ENCODE peak calls at places on chromosomes 7 and 10, in nine cellular contexts. C is CD8-positive, alpha-beta T cell; G is mesenchymal stem cell; R is MM.1S; T is right cardiac atrium; X is K562; I is uterus; N is body of pancreas; W is ovary. Z is an unnamed sample.

GRCh38 chr7:149616898-149617297 is 119.3 kb upstream of the ZNF746 start:
- DNase-seq in N (no peak), X (no peak), I (no peak), W (no peak), T (peak), R (no peak), C (no peak), G (no peak), Z (no peak)

GRCh38 chr7:47259682-47260081 is 322.2 kb downstream of the TNS3 start:
- DNase-seq in G (no peak), T (no peak), N (no peak), I (no peak), R (no peak), C (no peak), X (no peak), W (no peak), Z (no peak)

GRCh38 chr10:30387646-30388243 is 38.7 kb upstream of the MTPAP start:
- DNase-seq in W (no peak), R (no peak), T (no peak), X (no peak), C (no peak), G (no peak), I (no peak), N (no peak), Z (no peak)

GRCh38 chr7:21946228-21946709 is 570 bp upstream of the CDCA7L start:
- DNase-seq in G (no peak), I (no peak), W (no peak), X (peak), T (no peak), C (no peak), N (no peak), R (no peak), Z (no peak)

GRCh38 chr7:143408686-143409551 is at the start of gene EPHA1:
- DNase-seq in G (no peak), N (peak), T (no peak), X (peak), C (peak), W (no peak), I (no peak), R (peak), Z (no peak)

GRCh38 chr10:103197177-103197576 is 4.1 kb upstream of the NT5C2 start:
- DNase-seq in I (peak), W (no peak), N (peak), T (peak), X (peak), R (peak), G (peak), C (no peak), Z (peak)

GRCh38 chr10:131499566-131499965 is 188.0 kb upstream of the TCERG1L start:
- DNase-seq in R (no peak), W (no peak), X (no peak), I (no peak), T (no peak), C (no peak), G (no peak), N (no peak), Z (no peak)

GRCh38 chr10:123149568-123150228 is 1.8 kb downstream of the HMX2 start:
- DNase-seq in X (no peak), N (peak), G (peak), I (no peak), T (peak), R (no peak), C (no peak), W (no peak), Z (no peak)

GRCh38 chr10:120950103-120950561 is 99.0 kb downstream of the WDR11 start:
- DNase-seq in N (no peak), T (peak), R (no peak), I (no peak), X (no peak), W (no peak), G (peak), C (no peak), Z (no peak)

GRCh38 chr10:24465124-24465874 is 256.4 kb downstream of the KIAA1217 start:
- DNase-seq in G (peak), X (no peak), I (no peak), T (no peak), C (no peak), W (no peak), N (peak), R (no peak), Z (no peak)

GRCh38 chr7:51802698-51803097 is 486.1 kb upstream of the COBL start:
- DNase-seq in X (no peak), I (no peak), T (no peak), W (no peak), R (no peak), G (no peak), N (no peak), C (no peak), Z (no peak)

GRCh38 chr7:24378871-24379608 is 95.0 kb downstream of the NPY start:
- DNase-seq in W (no peak), T (no peak), N (peak), R (no peak), C (no peak), I (no peak), X (no peak), G (peak), Z (no peak)

GRCh38 chr10:1643161-1643910 is 94.0 kb downstream of the ADARB2 start:
- DNase-seq in N (no peak), G (no peak), W (no peak), T (peak), I (no peak), R (peak), C (no peak), X (peak), Z (no peak)

GRCh38 chr10:69458426-69459100 is 7.3 kb downstream of the TSPAN15 start:
- DNase-seq in W (no peak), T (peak), C (no peak), I (peak), X (no peak), G (no peak), N (peak), R (no peak), Z (peak)

GRCh38 chr7:45708046-45708950 is 134.1 kb downstream of the ADCY1 start:
- DNase-seq in T (peak), I (no peak), R (no peak), W (no peak), G (no peak), C (peak), X (no peak), N (no peak), Z (no peak)

GRCh38 chr7:28116034-28116433 is 64.6 kb downstream of the JAZF1 start:
- DNase-seq in G (no peak), X (no peak), N (no peak), C (no peak), R (no peak), I (no peak), T (no peak), W (no peak), Z (no peak)

GRCh38 chr10:7157091-7157490 is 253.7 kb downstream of the SFMBT2 start:
- DNase-seq in C (no peak), N (no peak), X (no peak), W (no peak), R (no peak), I (no peak), T (no peak), G (no peak), Z (no peak)

GRCh38 chr7:127588697-127589482 is 679 bp downstream of the ARF5 start:
- DNase-seq in W (peak), R (peak), X (peak), N (peak), I (peak), T (peak), G (peak), C (no peak), Z (peak)

GRCh38 chr7:33722383-33723096 is 182.8 kb upstream of the BMPER start:
- DNase-seq in R (no peak), I (no peak), X (no peak), N (no peak), C (no peak), T (no peak), W (no peak), G (peak), Z (no peak)

GRCh38 chr10:71285180-71285545 is 33.9 kb upstream of the SLC29A3 start:
- DNase-seq in X (peak), G (peak), N (peak), W (peak), T (peak), I (no peak), R (peak), C (no peak), Z (no peak)

GRCh38 chr10:104406715-104407517 is 53.3 kb downstream of the CFAP58 start:
- DNase-seq in W (no peak), G (peak), R (no peak), I (no peak), N (no peak), T (no peak), C (no peak), X (no peak), Z (no peak)

GRCh38 chr7:52114509-52114908 is 797.9 kb upstream of the COBL start:
- DNase-seq in W (no peak), R (no peak), X (no peak), I (no peak), N (no peak), G (no peak), T (no peak), C (no peak), Z (no peak)

GRCh38 chr10:77082601-77083252 is 554.9 kb downstream of the KCNMA1 start:
- DNase-seq in X (no peak), I (no peak), T (no peak), G (no peak), N (no peak), R (no peak), C (no peak), W (no peak), Z (no peak)

DNA sequence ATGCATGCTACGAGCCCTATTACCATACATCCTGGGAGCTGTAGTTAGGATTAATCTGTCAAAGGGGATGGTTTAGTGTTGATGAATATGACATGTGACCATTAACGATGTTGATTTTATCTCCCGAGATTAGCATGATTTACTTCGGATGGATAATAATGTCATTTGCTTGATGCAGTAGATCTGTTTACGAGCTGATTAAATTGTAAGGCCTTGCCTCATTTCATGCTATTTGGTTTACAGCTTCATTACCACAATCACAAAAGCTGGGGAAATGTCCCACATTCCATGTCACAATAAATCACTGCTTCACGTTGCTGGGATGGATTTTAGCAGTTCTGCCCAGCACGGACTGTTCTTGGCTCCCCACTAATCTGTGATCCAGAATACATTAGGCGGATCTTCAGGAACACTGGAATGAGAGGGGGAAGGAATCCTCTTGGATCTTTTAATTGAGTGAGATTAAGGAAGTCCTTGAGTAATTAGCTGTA is 22.3 kb downstream of the ZNF503 start:
- DNase-seq in C (no peak), I (peak), G (peak), R (no peak), X (no peak), T (no peak), N (no peak), W (no peak), Z (no peak)
- H3K27ac ChIP-seq in C (no peak), I (peak), G (no peak), R (no peak), X (no peak), T (no peak), N (no peak), W (no peak), Z (no peak)

GRCh38 chr10:91409069-91409868 is 875 bp upstream of the HECTD2 start:
- DNase-seq in W (peak), X (peak), G (peak), R (peak), N (peak), I (peak), C (no peak), T (peak), Z (peak)
- H3K27ac ChIP-seq in W (peak), X (peak), G (peak), R (peak), N (peak), I (peak), C (peak), T (peak), Z (peak)

DNA sequence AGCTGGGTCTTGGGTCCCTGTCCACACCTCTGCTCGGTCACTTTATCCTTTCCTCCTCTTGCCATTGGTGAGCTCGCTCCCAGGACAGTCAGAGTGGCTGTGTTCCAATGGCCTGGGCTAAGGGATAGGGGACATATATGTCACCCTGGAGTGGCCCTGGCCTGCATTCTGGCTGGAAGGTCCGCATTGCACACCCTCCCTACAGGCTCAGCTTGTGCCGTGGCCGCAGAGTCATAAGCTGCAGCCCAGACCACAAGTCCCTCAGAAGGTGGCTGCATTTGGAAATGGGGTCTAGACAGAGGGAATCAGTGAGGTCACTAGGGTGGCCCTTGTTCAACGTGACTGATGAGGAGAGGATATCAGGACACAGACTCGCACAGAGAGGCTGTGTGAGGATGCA is 363.8 kb upstream of the SHH start:
- DNase-seq in C (no peak), X (no peak), I (no peak), R (no peak), T (no peak), W (no peak), G (no peak), N (no peak), Z (no peak)
- H3K27ac ChIP-seq in C (no peak), X (no peak), I (no peak), R (no peak), T (no peak), W (no peak), G (no peak), N (no peak), Z (no peak)

DNA sequence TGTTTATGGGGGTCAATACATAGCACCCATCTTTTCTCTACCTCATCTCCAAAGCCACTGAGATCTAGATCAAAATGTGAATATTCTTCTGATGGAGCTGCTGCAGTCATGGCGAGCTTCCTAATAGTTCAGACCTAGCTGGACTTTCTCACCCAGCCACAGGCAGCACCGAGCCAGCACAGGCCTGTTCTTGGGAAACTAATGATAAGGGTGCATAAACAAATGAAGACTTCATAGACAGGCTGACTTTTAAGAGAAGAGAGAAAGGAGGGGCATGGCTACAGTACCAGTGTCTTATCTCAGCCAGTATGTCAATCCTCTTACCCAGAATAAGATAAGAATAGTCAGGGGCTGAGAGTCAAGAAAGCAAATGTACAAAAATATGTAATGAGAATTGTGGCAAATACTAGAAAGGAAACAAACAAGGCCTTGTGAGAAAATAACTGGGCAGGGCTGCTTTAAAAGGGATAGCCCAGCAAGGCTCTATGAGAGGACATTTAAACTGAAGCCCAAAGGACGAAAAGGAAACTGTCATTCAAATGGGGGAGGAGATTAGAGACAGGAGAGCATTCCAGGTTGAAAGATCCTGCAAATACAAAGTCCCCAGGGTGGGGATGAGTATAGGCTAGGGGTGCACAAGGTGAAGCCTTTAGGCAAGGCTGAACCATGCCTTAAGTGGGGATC is 21.8 kb upstream of the CDK14 start:
- DNase-seq in N (peak), X (no peak), I (no peak), C (no peak), R (no peak), W (peak), G (peak), T (peak), Z (no peak)
- H3K27ac ChIP-seq in N (no peak), X (no peak), I (no peak), C (no peak), R (no peak), W (no peak), G (no peak), T (peak), Z (no peak)

GRCh38 chr10:5685764-5686240 is 1.2 kb downstream of the TASOR2 start:
- DNase-seq in T (no peak), W (no peak), I (no peak), G (peak), X (no peak), R (no peak), C (no peak), N (no peak), Z (no peak)
- H3K27ac ChIP-seq in T (peak), W (no peak), I (peak), G (peak), X (peak), R (peak), C (peak), N (peak), Z (peak)

DNA sequence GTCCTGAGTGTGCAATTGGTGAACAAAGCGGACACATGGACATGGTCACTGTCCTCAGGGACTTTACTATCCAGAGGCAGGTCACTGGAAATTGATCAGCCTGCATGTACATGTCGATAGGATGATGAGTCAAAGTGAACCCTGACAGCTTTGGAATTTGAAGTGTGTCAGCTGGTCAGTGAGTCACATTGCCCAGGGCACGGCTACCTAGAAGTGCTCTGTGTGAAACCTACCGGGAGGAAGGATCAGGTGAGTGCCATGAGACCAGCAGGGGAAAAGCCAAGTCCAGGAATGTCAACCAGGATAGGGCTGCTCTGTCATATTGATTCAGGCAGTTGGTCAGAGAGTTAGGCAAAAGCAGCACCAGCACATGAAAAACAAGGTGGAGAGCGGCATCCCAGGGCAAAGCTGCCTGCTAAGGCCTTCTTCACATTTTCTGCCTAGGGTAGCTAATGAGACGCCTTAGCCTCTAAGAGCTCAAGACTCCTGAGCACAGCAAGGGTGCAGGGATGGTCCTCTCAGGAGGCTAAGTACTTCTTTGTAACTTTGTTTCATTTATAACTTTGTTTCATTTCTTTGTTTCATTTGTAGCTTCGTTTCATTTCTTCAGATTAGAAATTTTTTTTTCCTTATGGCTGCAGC is 19.4 kb upstream of the PDCD4 start:
- DNase-seq in G (no peak), W (no peak), N (peak), I (peak), T (no peak), X (no peak), C (peak), R (peak), Z (no peak)
- H3K27ac ChIP-seq in G (no peak), W (no peak), N (peak), I (no peak), T (no peak), X (no peak), C (no peak), R (peak), Z (no peak)